ENCODE peak calls at places on chromosomes 11 and 22, in five cellular contexts. Z is H1, U is H9, F is IMR-90, H is mesendoderm. S is an unnamed sample. For H3K4me1, the result is how much of the 10 kb centered on the place peaks cover.

GRCh38 chr11:80320765-80321164 is 879.9 kb upstream of the TENM4 start:
- DNase-seq in U (peak), Z (no peak), F (no peak), H (peak), S (no peak)

GRCh38 chr11:124950606-124951330 is 3.2 kb upstream of the CCDC15 start:
- DNase-seq in Z (no peak), F (no peak), H (no peak), U (no peak), S (no peak)

GRCh38 chr11:118211006-118211405 is 13.8 kb downstream of the JAML start:
- DNase-seq in H (peak), U (peak), Z (peak), F (no peak), S (peak)

GRCh38 chr11:1652778-1653540 is 23.4 kb downstream of the KRTAP5-5 start:
- DNase-seq in H (peak), F (peak), U (peak), Z (peak), S (peak)

GRCh38 chr22:45731798-45732495 is 60.3 kb downstream of the ATXN10 start:
- DNase-seq in H (peak), U (no peak), Z (no peak), F (peak), S (no peak)

GRCh38 chr11:2703487-2704141 is 3.8 kb upstream of the KCNQ1OT1 start:
- DNase-seq in Z (no peak), U (no peak), F (no peak), H (peak), S (no peak)

GRCh38 chr11:94593030-94593429 is 25.9 kb downstream of the PIWIL4 start:
- DNase-seq in U (no peak), H (no peak), F (peak), Z (no peak), S (no peak)

GRCh38 chr11:128283445-128283844 is 303.9 kb downstream of the ETS1 start:
- DNase-seq in H (no peak), F (peak), Z (no peak), U (no peak), S (no peak)

GRCh38 chr11:705646-706438 is at the start of gene EPS8L2:
- DNase-seq in F (no peak), Z (peak), U (peak), H (no peak), S (no peak)

GRCh38 chr11:130848361-130849214 is 67.7 kb downstream of the SNX19 start:
- DNase-seq in U (no peak), F (no peak), H (no peak), Z (no peak), S (no peak)

GRCh38 chr11:109864834-109865557 is 228.2 kb upstream of the ZC3H12C start:
- DNase-seq in Z (no peak), H (no peak), U (no peak), F (peak), S (no peak)

GRCh38 chr22:39428597-39429071 is 28.2 kb upstream of the MGAT3 start:
- DNase-seq in U (peak), Z (peak), F (no peak), H (peak), S (peak)

GRCh38 chr22:47449508-47450270 is 687.2 kb downstream of the TBC1D22A start:
- DNase-seq in H (no peak), U (no peak), F (no peak), Z (no peak), S (no peak)

GRCh38 chr22:29306830-29307657 is 594 bp downstream of the GAS2L1 start:
- DNase-seq in H (peak), F (peak), Z (no peak), U (peak), S (peak)

GRCh38 chr11:66345316-66345649 is 379 bp upstream of the BRMS1 start:
- DNase-seq in F (no peak), H (no peak), Z (no peak), U (no peak), S (no peak)

GRCh38 chr11:66347425-66348276 is at the start of gene B4GAT1:
- DNase-seq in U (peak), H (peak), F (peak), Z (peak), S (peak)

GRCh38 chr11:66344550-66345315 is at the start of gene BRMS1:
- DNase-seq in F (peak), Z (peak), U (peak), H (peak), S (peak)

GRCh38 chr11:66349084-66349386 is 1.6 kb upstream of the B4GAT1 start:
- DNase-seq in H (no peak), Z (no peak), F (no peak), U (no peak), S (no peak)

DNA sequence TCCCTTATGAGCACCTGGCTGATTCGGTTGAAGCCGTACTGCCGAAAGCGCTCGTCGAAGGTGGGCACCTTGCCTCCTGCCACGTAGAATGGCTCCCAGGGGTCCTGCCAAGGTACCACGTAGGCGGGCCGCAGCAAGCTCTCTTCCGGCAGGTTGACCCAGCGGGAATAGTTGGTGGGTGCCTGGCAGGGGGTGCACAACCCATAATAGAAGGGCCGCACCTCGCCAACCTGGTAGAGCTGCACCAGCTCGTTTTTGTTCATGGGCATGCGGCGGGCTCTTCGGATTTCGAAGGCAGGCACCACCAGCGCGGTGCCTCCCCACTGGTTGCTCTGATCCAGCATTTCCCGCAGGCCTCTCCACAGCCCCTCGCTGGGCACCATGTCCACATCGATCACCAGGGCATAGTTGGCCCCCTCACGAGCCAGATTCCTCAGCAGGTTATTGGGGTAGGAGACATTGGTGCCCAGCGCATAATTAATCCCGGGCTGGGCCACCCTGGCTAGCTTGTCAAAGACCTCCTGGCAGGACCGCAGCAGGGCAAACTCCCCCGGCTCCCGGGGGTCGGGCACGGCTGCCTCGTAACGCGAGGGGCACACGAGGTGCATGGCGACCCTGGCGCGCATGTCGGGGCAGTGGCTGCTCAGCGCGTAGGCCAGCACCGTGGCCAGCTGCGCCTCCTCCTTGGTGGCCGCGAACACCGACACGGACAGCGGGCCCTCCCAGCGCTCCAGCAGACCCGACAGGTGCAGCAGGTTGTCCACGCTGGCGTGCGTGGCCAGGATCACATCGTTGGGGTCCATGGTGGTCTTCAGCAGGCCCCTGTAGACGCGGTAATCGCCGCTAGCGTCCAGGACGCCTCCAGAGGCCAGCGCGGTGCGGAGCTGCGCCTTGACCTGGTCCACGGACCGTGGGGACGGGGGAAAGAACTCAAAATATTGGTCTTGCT is 679 bp downstream of the B4GAT1 start:
- DNase-seq in U (no peak), H (no peak), Z (peak), F (no peak), S (no peak)
- H2BK15ac ChIP-seq in U (no peak), H (no peak), Z (peak), F (no peak), S (peak)

GRCh38 chr11:119687220-119688046 is 41.6 kb downstream of the NECTIN1 start:
- DNase-seq in Z (no peak), U (no peak), H (no peak), F (no peak), S (no peak)
- H3K4me1 ChIP-seq in Z (under half), U (under half), H (under half), F (under half), S (half or more)

GRCh38 chr11:33723238-33723881 is 12.9 kb downstream of the CD59 start:
- DNase-seq in F (peak), U (no peak), H (peak), Z (no peak), S (no peak)

GRCh38 chr11:33721291-33721840 is 14.9 kb downstream of the CD59 start:
- DNase-seq in H (no peak), U (no peak), F (peak), Z (no peak), S (no peak)

GRCh38 chr11:33724644-33725035 is 11.6 kb downstream of the CD59 start:
- DNase-seq in U (no peak), H (no peak), Z (no peak), F (peak), S (no peak)

GRCh38 chr11:33721984-33722383 is 14.2 kb downstream of the CD59 start:
- DNase-seq in F (no peak), Z (no peak), U (no peak), H (no peak), S (no peak)

GRCh38 chr11:33722579-33723234 is 13.5 kb downstream of the CD59 start:
- DNase-seq in H (peak), Z (no peak), U (no peak), F (peak), S (no peak)
- H4K8ac ChIP-seq in H (no peak), Z (no peak), U (no peak), F (peak), S (no peak)

GRCh38 chr11:69137148-69137844 is 18.4 kb upstream of the SMIM38 start:
- DNase-seq in U (no peak), H (no peak), F (no peak), Z (no peak), S (no peak)
- H2BK15ac ChIP-seq in U (no peak), H (no peak), F (no peak), Z (peak), S (peak)

GRCh38 chr22:37542959-37543358 is 17.3 kb upstream of the CDC42EP1 start:
- DNase-seq in U (no peak), Z (no peak), F (no peak), H (no peak), S (no peak)
- H3K4me1 ChIP-seq in U (under half), Z (under half), F (under half), H (under half), S (under half)